ENCODE peak calls at places on chromosomes 7 and 10, in eight cellular contexts. V, E, T, J, W, K, H and S are unnamed samples.

GRCh38 chr7:106415433-106415832 is 130.7 kb upstream of the NAMPT start:
- DNase-seq in E (no peak), W (no peak), H (no peak), J (no peak), K (no peak), V (no peak), T (no peak), S (no peak)

GRCh38 chr7:70356975-70357374 is 758.7 kb downstream of the AUTS2 start:
- DNase-seq in H (no peak), E (no peak), J (no peak), T (no peak), W (no peak), K (no peak), V (no peak), S (no peak)

GRCh38 chr10:74927701-74928100 is 101.3 kb downstream of the KAT6B start:
- DNase-seq in V (no peak), J (no peak), W (no peak), T (no peak), E (peak; percentile 57), H (no peak), K (peak; percentile 86), S (no peak)

GRCh38 chr7:23431596-23432284 is 38.6 kb downstream of the IGF2BP3 start:
- DNase-seq in W (no peak), V (no peak), J (peak; percentile 55), T (peak; percentile 58), H (peak; percentile 26), K (no peak), E (no peak), S (no peak)

GRCh38 chr10:15860692-15861201 is 440 bp upstream of the MINDY3 start:
- DNase-seq in V (no peak), J (no peak), T (no peak), H (peak; percentile 7), W (no peak), K (no peak), E (no peak), S (no peak)

GRCh38 chr7:55827577-55827976 is 35.0 kb downstream of the SEPTIN14 start:
- DNase-seq in V (no peak), J (no peak), H (peak; percentile 5), T (no peak), E (no peak), K (no peak), W (no peak), S (no peak)

GRCh38 chr7:36400606-36401005 is 10.9 kb downstream of the ANLN start:
- DNase-seq in E (peak; percentile 45), W (no peak), H (no peak), T (no peak), K (no peak), J (peak; percentile 10), V (peak; percentile 39), S (no peak)

GRCh38 chr10:12945709-12946359 is 55.7 kb downstream of the CCDC3 start:
- DNase-seq in E (no peak), T (peak; percentile 51), W (no peak), K (no peak), V (no peak), H (no peak), J (no peak), S (no peak)

GRCh38 chr7:44898059-44898458 is 12.7 kb upstream of the PURB start:
- DNase-seq in J (no peak), V (no peak), K (no peak), E (no peak), T (no peak), W (no peak), H (no peak), S (no peak)

GRCh38 chr10:57621466-57621865 is 646.2 kb downstream of the IPMK start:
- DNase-seq in E (no peak), W (no peak), H (no peak), T (no peak), J (no peak), K (no peak), V (no peak), S (no peak)

GRCh38 chr7:100884741-100885439 is 4.6 kb downstream of the UFSP1 start:
- DNase-seq in W (peak; percentile 30), J (no peak), T (peak; percentile 37), V (no peak), H (no peak), E (no peak), K (no peak), S (no peak)

GRCh38 chr7:108452707-108453106 is 3.5 kb downstream of the NRCAM start:
- DNase-seq in E (peak; percentile 58), W (peak; percentile 61), H (peak; percentile 45), K (peak; percentile 28), T (peak; percentile 71), V (no peak), J (peak; percentile 67), S (peak; percentile 25)

GRCh38 chr10:22619111-22619510 is 95.3 kb downstream of the PIP4K2A start:
- DNase-seq in E (peak; percentile 46), H (no peak), K (no peak), W (no peak), J (no peak), V (no peak), T (no peak), S (no peak)

GRCh38 chr7:151608031-151608551 is 88.4 kb upstream of the RHEB start:
- DNase-seq in H (no peak), E (no peak), T (no peak), W (peak; percentile 46), K (peak; percentile 27), J (no peak), V (peak; percentile 26), S (peak; percentile 73)

GRCh38 chr7:26013551-26014083 is 138.4 kb upstream of the NFE2L3 start:
- DNase-seq in V (no peak), W (peak; percentile 22), J (no peak), T (no peak), H (no peak), E (no peak), K (no peak), S (peak; percentile 36)

DNA sequence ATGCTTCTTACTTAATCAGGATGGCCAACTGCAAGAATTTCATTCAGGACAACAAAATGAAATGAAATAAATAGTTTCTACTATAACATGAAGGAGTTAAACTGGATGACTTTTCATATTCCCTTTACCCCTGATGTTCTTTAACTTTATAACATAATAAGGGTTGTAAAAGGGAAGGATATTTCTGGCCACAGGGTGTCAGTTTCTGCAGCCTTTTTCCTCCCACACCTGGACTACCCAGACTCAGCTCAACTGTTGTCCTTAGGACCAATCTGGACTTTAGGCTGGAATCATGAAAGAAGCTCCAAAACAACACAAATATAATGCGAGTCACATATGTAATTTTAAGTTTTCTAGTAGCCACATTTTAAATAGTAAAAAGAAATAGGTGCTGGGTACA is 43.4 kb downstream of the PRPS1L1 start:
- DNase-seq in W (no peak), V (no peak), K (peak; percentile 12), E (no peak), J (no peak), H (no peak), T (no peak), S (no peak)
- H3K9me2 ChIP-seq in W (no peaks in the 10 kb centered on the region), V (no peaks in the 10 kb centered on the region), K (no peaks in the 10 kb centered on the region), E (no peaks in the 10 kb centered on the region), J (no peaks in the 10 kb centered on the region), H (no peaks in the 10 kb centered on the region), T (no peaks in the 10 kb centered on the region), S (no peaks in the 10 kb centered on the region)

GRCh38 chr7:112759905-112760304 is 30.3 kb downstream of the TMEM168 start:
- DNase-seq in W (no peak), T (no peak), K (no peak), H (no peak), E (peak; percentile 7), V (no peak), J (no peak), S (no peak)

GRCh38 chr7:112753298-112753697 is 36.9 kb downstream of the TMEM168 start:
- DNase-seq in J (no peak), T (no peak), W (no peak), E (no peak), H (no peak), K (no peak), V (no peak), S (no peak)

GRCh38 chr7:112763298-112763697 is 26.9 kb downstream of the TMEM168 start:
- DNase-seq in V (no peak), J (no peak), K (no peak), W (no peak), E (no peak), H (no peak), T (no peak), S (no peak)

GRCh38 chr7:112752576-112752975 is 37.6 kb downstream of the TMEM168 start:
- DNase-seq in H (no peak), K (no peak), V (no peak), W (no peak), T (no peak), J (no peak), E (no peak), S (no peak)

DNA sequence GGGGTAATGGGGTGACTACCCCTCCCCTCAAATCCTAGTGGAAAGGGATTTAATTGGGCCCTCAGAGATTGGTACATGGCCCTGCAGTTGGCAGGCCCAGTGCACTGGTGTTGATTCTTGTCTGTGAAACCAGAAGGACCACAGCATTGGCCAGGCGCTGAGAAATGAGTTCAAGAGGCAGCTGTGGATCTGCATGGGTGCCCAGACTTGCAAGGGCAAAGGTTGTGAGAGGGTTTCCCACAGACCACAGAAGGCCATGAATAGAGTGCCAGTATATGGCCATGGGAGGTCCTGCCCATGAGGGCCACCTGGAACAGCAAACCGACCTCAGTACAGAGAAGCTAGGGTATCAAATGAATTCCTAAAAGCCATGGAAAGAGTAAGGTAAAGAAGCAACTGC is 32.9 kb downstream of the TMEM168 start:
- DNase-seq in W (no peak), K (no peak), V (no peak), T (no peak), H (no peak), E (no peak), J (no peak), S (no peak)
- H3K4me1 ChIP-seq in W (no peaks in the 10 kb centered on the region), K (no peaks in the 10 kb centered on the region), V (no peaks in the 10 kb centered on the region), T (no peaks in the 10 kb centered on the region), H (no peaks in the 10 kb centered on the region), E (no peaks in the 10 kb centered on the region), J (no peaks in the 10 kb centered on the region), S (no peaks in the 10 kb centered on the region)

GRCh38 chr10:42594246-42594650 is 44.1 kb downstream of the ZNF33B start:
- DNase-seq in J (no peak), V (no peak), W (no peak), E (peak; percentile 13), T (no peak), H (no peak), K (no peak), S (no peak)
- H3K9me2 ChIP-seq in J (no peaks in the 10 kb centered on the region), V (no peaks in the 10 kb centered on the region), W (no peaks in the 10 kb centered on the region), E (no peaks in the 10 kb centered on the region), T (no peaks in the 10 kb centered on the region), H (no peaks in the 10 kb centered on the region), K (no peaks in the 10 kb centered on the region), S (no peaks in the 10 kb centered on the region)

GRCh38 chr7:150400779-150401423 is 21.8 kb downstream of the ZNF775 start:
- DNase-seq in W (no peak), J (no peak), H (no peak), T (no peak), E (no peak), V (no peak), K (no peak), S (peak; percentile 4)

GRCh38 chr7:150399421-150399820 is 20.3 kb downstream of the ZNF775 start:
- DNase-seq in W (no peak), H (no peak), T (no peak), K (no peak), J (no peak), E (no peak), V (no peak), S (no peak)

GRCh38 chr7:150401424-150401790 is 22.3 kb downstream of the ZNF775 start:
- DNase-seq in V (no peak), H (no peak), E (no peak), W (no peak), T (no peak), J (no peak), K (no peak), S (no peak)

GRCh38 chr7:150398965-150399320 is 19.8 kb downstream of the ZNF775 start:
- DNase-seq in K (no peak), J (no peak), T (no peak), H (no peak), E (no peak), V (no peak), W (no peak), S (no peak)

GRCh38 chr7:150399861-150400778 is 21.0 kb downstream of the ZNF775 start:
- DNase-seq in K (peak; percentile 63), V (peak; percentile 86), J (no peak), T (no peak), E (peak; percentile 77), H (no peak), W (peak; percentile 72), S (peak; percentile 34)
- H3K4me1 ChIP-seq in K (peaks cover 29% of the 10 kb centered on the region), V (peaks cover 50% of the 10 kb centered on the region), J (peaks cover 61% of the 10 kb centered on the region), T (peaks cover 15% of the 10 kb centered on the region), E (peaks cover 20% of the 10 kb centered on the region), H (peaks cover 14% of the 10 kb centered on the region), W (peaks cover 35% of the 10 kb centered on the region), S (peaks cover 30% of the 10 kb centered on the region)